ENCODE peak calls at places on chromosomes 1 and 21, in five cellular contexts. R is ovary, G is fibroblast of lung, M is IMR-90, S is NT2/D1. L is an unnamed sample.

GRCh38 chr1:104856091-104856490 is 1106.4 kb downstream of the AMY1C start:
- DNase-seq in R (no peak), G (no peak), M (no peak), S (no peak), L (no peak)

GRCh38 chr21:39966786-39967185 is 99.5 kb downstream of the PCP4 start:
- DNase-seq in G (no peak), S (no peak), M (no peak), R (no peak), L (no peak)

GRCh38 chr1:104028670-104029069 is 279.0 kb downstream of the AMY1C start:
- DNase-seq in M (no peak), S (no peak), R (no peak), G (no peak), L (no peak)

GRCh38 chr1:10737268-10737624 is 59.2 kb downstream of the CASZ1 start:
- DNase-seq in S (no peak), R (no peak), M (no peak), G (no peak), L (no peak)

GRCh38 chr1:75203415-75204277 is 69.5 kb downstream of the LHX8 start:
- DNase-seq in R (no peak), M (peak; percentile 47), S (peak; percentile 32), G (peak; percentile 50), L (no peak)

GRCh38 chr1:81876901-81877750 is 76.4 kb downstream of the ADGRL2 start:
- DNase-seq in R (no peak), M (peak; percentile 46), S (no peak), G (peak; percentile 60), L (no peak)

GRCh38 chr1:35220976-35221375 is 28.0 kb upstream of the SFPQ start:
- DNase-seq in S (no peak), M (no peak), R (no peak), G (no peak), L (no peak)

GRCh38 chr1:998905-999796 is 746 bp downstream of the HES4 start:
- DNase-seq in G (peak; percentile 57), R (peak; percentile 26), M (peak; percentile 41), S (no peak), L (no peak)

GRCh38 chr1:245345191-245345884 is 190.6 kb downstream of the KIF26B start:
- DNase-seq in M (no peak), R (no peak), S (peak; percentile 33), G (no peak), L (no peak)

GRCh38 chr1:8404450-8405370 is 86.8 kb downstream of the SLC45A1 start:
- DNase-seq in M (no peak), S (no peak), G (no peak), R (no peak), L (no peak)

GRCh38 chr1:20634065-20634593 is 871 bp downstream of the PINK1 start:
- DNase-seq in R (no peak), M (no peak), S (no peak), G (no peak), L (no peak)

GRCh38 chr21:29701676-29702075 is 238.1 kb downstream of the GRIK1 start:
- DNase-seq in G (no peak), M (no peak), S (no peak), R (no peak), L (no peak)

GRCh38 chr1:52156460-52156859 is 14.6 kb downstream of the ZFYVE9 start:
- DNase-seq in G (no peak), S (no peak), R (no peak), M (no peak), L (no peak)

GRCh38 chr1:109825774-109826173 is 62.1 kb upstream of the EPS8L3 start:
- DNase-seq in M (no peak), R (no peak), S (no peak), G (no peak), L (no peak)

GRCh38 chr1:48777219-48777895 is 666 bp upstream of the BEND5 start:
- DNase-seq in G (no peak), S (no peak), M (no peak), R (peak; percentile 21), L (peak; percentile 44)

GRCh38 chr1:188006354-188006753 is 1177.6 kb downstream of the PLA2G4A start:
- DNase-seq in R (no peak), M (no peak), S (no peak), G (no peak), L (no peak)

GRCh38 chr1:92881391-92881790 is 49.6 kb downstream of the RPL5 start:
- DNase-seq in R (no peak), S (no peak), M (no peak), G (peak; percentile 4), L (no peak)

GRCh38 chr1:17562375-17562774 is 22.9 kb downstream of the ARHGEF10L start:
- DNase-seq in R (no peak), S (no peak), M (no peak), G (no peak), L (no peak)
- H3K4me1 ChIP-seq in R (peaks cover 21% of the 10 kb centered on the region), S (peaks cover 21% of the 10 kb centered on the region), M (peaks cover 15% of the 10 kb centered on the region), G (peaks cover 7% of the 10 kb centered on the region), L (peaks cover 91% of the 10 kb centered on the region)

GRCh38 chr1:192311281-192311680 is 5.5 kb upstream of the RGS21 start:
- DNase-seq in S (peak; percentile 6), R (no peak), G (peak; percentile 83), M (peak; percentile 80), L (peak; percentile 7)
- H3K36me3 ChIP-seq in S (no peaks in the 10 kb centered on the region), R (no peaks in the 10 kb centered on the region), G (no peaks in the 10 kb centered on the region), M (no peaks in the 10 kb centered on the region), L (no peaks in the 10 kb centered on the region)

DNA sequence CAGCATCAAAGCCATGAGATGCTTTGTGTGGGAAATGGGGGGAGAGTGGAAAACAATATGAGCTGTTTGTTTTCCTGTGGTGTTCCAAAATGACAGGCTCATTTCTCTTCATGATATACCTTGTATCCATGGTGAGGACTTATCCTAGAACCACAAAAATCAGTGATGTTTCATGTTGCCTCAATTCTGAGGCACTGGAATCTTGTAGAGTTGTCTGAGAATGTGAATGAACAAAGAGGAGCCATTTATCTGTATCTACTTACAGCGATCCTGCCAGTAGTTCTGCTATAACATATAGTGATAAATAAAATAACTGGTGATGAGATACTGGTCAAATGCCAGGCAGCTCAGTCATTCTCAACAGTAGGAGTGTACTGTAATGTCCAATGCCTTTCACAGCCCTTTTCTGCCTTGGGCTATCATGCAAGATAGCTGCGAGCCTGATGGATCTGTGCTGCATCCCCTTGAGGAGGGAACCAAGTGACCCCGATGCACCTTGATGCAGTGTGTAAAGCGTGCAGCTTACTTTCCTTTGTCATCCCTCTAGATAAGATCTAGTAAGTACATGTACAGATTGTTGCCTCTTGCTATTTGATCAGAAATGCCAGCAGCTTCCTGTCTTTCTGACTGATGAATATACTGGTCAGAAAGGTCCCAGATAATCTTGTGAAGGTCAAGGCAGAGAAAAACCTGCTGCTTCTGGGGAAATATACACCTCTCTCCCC is 52.8 kb downstream of the SLC44A3 start:
- DNase-seq in M (peak; percentile 29), R (no peak), G (no peak), S (no peak), L (no peak)
- H3K4me1 ChIP-seq in M (peaks cover 20% of the 10 kb centered on the region), R (no peaks in the 10 kb centered on the region), G (no peaks in the 10 kb centered on the region), S (peaks cover 3% of the 10 kb centered on the region), L (no peaks in the 10 kb centered on the region)

GRCh38 chr1:206421616-206422355 is 48.5 kb upstream of the IKBKE start:
- DNase-seq in S (no peak), R (no peak), G (no peak), M (no peak), L (no peak)
- H3K36me3 ChIP-seq in S (peaks cover 25% of the 10 kb centered on the region), R (no peaks in the 10 kb centered on the region), G (peaks cover 2% of the 10 kb centered on the region), M (peaks cover 16% of the 10 kb centered on the region), L (no peaks in the 10 kb centered on the region)

GRCh38 chr1:25891606-25892005 is 14.6 kb downstream of the STMN1 start:
- DNase-seq in M (no peak), G (no peak), R (no peak), S (no peak), L (no peak)

GRCh38 chr1:25896266-25896665 is 10.0 kb downstream of the STMN1 start:
- DNase-seq in G (no peak), M (peak; percentile 74), S (no peak), R (no peak), L (no peak)

GRCh38 chr1:25895365-25895990 is 10.7 kb downstream of the STMN1 start:
- DNase-seq in G (peak; percentile 94), M (peak; percentile 92), S (peak; percentile 96), R (peak; percentile 89), L (peak; percentile 87)

GRCh38 chr1:25890249-25891034 is 14.9 kb upstream of the PAQR7 start:
- DNase-seq in G (peak; percentile 59), S (no peak), R (no peak), M (peak; percentile 58), L (peak; percentile 75)

DNA sequence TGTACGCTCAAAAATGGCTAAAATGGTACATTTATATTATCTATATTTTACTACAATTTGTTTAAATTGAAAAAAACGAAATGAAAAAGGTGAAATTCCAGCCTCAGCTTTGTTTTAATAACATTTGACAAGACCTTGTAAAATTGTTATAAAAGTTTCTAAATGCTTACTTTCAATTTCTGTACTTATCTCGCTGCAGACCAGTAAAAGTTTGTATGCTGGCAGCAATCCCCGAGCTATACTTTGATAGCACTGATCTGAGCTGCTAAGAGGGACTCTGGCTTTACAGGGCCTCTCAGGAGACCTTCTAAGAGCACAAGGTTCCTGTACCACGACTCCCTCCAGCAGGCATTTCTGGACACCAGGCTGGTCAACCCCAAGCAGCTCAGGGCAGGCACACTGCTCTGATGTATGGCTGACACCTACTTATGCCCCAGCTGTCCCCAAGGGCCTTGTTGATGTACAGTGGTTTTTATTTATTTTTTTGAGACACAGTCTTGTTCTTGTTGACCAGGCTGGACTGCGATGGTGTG is 13.1 kb downstream of the STMN1 start:
- DNase-seq in M (peak; percentile 25), S (no peak), R (no peak), G (no peak), L (no peak)
- H3K4me1 ChIP-seq in M (peaks cover 44% of the 10 kb centered on the region), S (peaks cover 18% of the 10 kb centered on the region), R (peaks cover 36% of the 10 kb centered on the region), G (peaks cover 23% of the 10 kb centered on the region), L (peaks cover 41% of the 10 kb centered on the region)

L was measured in body of pancreas.